ENCODE peak calls at places on chromosomes 2 and 18, in eight cellular contexts. H, E, X, Y, R, Z, O and D are unnamed samples.

GRCh38 chr2:45675130-45675812 is 23.8 kb downstream of the PRKCE start:
- DNase-seq in H (no peak), E (peak), X (no peak), Y (no peak), R (no peak), Z (no peak), O (no peak), D (no peak)

GRCh38 chr18:46158498-46158897 is 54.3 kb downstream of the HAUS1 start:
- DNase-seq in H (no peak), E (no peak), X (no peak), Y (no peak), R (no peak), Z (no peak), O (no peak), D (no peak)

GRCh38 chr2:195451160-195451559 is 205.9 kb upstream of the SLC39A10 start:
- DNase-seq in H (no peak), E (no peak), X (no peak), Y (no peak), R (no peak), Z (no peak), O (no peak), D (no peak)

GRCh38 chr2:225274751-225275150 is 124.8 kb upstream of the NYAP2 start:
- DNase-seq in H (no peak), E (no peak), X (no peak), Y (no peak), R (no peak), Z (no peak), O (peak), D (no peak)

GRCh38 chr2:240467149-240467642 is 31.7 kb downstream of the GPC1 start:
- DNase-seq in H (no peak), E (peak), X (no peak), Y (no peak), R (no peak), Z (peak), O (no peak), D (no peak)

GRCh38 chr2:12046641-12047040 is 300.2 kb downstream of the LPIN1 start:
- DNase-seq in H (no peak), E (no peak), X (peak), Y (no peak), R (no peak), Z (no peak), O (no peak), D (no peak)

GRCh38 chr2:28674062-28674712 is 77.4 kb upstream of the PPP1CB start:
- DNase-seq in H (no peak), E (peak), X (no peak), Y (no peak), R (no peak), Z (no peak), O (no peak), D (no peak)

GRCh38 chr2:207133862-207134519 is 31.8 kb downstream of the KLF7 start:
- DNase-seq in H (no peak), E (no peak), X (peak), Y (peak), R (no peak), Z (peak), O (peak), D (no peak)

GRCh38 chr2:62550466-62550865 is 44.5 kb upstream of the TMEM17 start:
- DNase-seq in H (no peak), E (no peak), X (no peak), Y (no peak), R (no peak), Z (no peak), O (no peak), D (no peak)

GRCh38 chr18:28777756-28778155 is 600.8 kb upstream of the CDH2 start:
- DNase-seq in H (no peak), E (no peak), X (no peak), Y (no peak), R (no peak), Z (no peak), O (no peak), D (no peak)

GRCh38 chr2:240873805-240874714 is 5.4 kb downstream of the AGXT start:
- DNase-seq in H (no peak), E (no peak), X (no peak), Y (peak), R (no peak), Z (no peak), O (no peak), D (no peak)

GRCh38 chr2:28583899-28584553 is 88.2 kb downstream of the PLB1 start:
- DNase-seq in H (peak), E (peak), X (peak), Y (peak), R (peak), Z (peak), O (peak), D (peak)

GRCh38 chr18:42287047-42287446 is 332.0 kb downstream of the PIK3C3 start:
- DNase-seq in H (no peak), E (no peak), X (no peak), Y (no peak), R (no peak), Z (no peak), O (no peak), D (no peak)

GRCh38 chr2:179768765-179769164 is 92.6 kb downstream of the ZNF385B start:
- DNase-seq in H (no peak), E (no peak), X (no peak), Y (no peak), R (no peak), Z (no peak), O (no peak), D (no peak)

GRCh38 chr2:186862869-186863709 is 14.1 kb upstream of the ZSWIM2 start:
- DNase-seq in H (no peak), E (no peak), X (no peak), Y (no peak), R (peak), Z (no peak), O (peak), D (peak)

GRCh38 chr2:110678457-110679336 is 834 bp upstream of the BUB1 start:
- DNase-seq in H (peak), E (peak), X (peak), Y (peak), R (peak), Z (no peak), O (no peak), D (peak)

GRCh38 chr2:196959750-196960392 is 33.4 kb upstream of the PGAP1 start:
- DNase-seq in H (no peak), E (no peak), X (no peak), Y (no peak), R (no peak), Z (no peak), O (no peak), D (no peak)

GRCh38 chr2:215290980-215291599 is 20.8 kb upstream of the ATIC start:
- DNase-seq in H (no peak), E (no peak), X (no peak), Y (no peak), R (peak), Z (no peak), O (no peak), D (no peak)

GRCh38 chr2:221606369-221606768 is 34.3 kb upstream of the EPHA4 start:
- DNase-seq in H (no peak), E (no peak), X (no peak), Y (no peak), R (no peak), Z (no peak), O (no peak), D (no peak)

GRCh38 chr18:9047715-9048114 is 54.8 kb upstream of the NDUFV2 start:
- DNase-seq in H (no peak), E (no peak), X (no peak), Y (no peak), R (no peak), Z (no peak), O (no peak), D (no peak)

GRCh38 chr2:18600255-18600613 is 10.9 kb upstream of the NT5C1B start:
- DNase-seq in H (no peak), E (no peak), X (no peak), Y (no peak), R (no peak), Z (no peak), O (no peak), D (no peak)

GRCh38 chr2:23616630-23617029 is 231.7 kb downstream of the KLHL29 start:
- DNase-seq in H (no peak), E (no peak), X (no peak), Y (peak), R (no peak), Z (no peak), O (no peak), D (no peak)

GRCh38 chr2:19846030-19846429 is 55.8 kb downstream of the TTC32 start:
- DNase-seq in H (peak), E (no peak), X (no peak), Y (no peak), R (no peak), Z (no peak), O (peak), D (no peak)

GRCh38 chr2:20514596-20515269 is 67.9 kb downstream of the RHOB start:
- DNase-seq in H (no peak), E (no peak), X (peak), Y (peak), R (no peak), Z (no peak), O (peak), D (no peak)

GRCh38 chr2:172092716-172093415 is 7.6 kb downstream of the DLX1 start:
- DNase-seq in H (no peak), E (no peak), X (no peak), Y (no peak), R (peak), Z (no peak), O (no peak), D (no peak)

GRCh38 chr2:44776924-44777480 is 164.5 kb upstream of the SIX3 start:
- DNase-seq in H (no peak), E (no peak), X (no peak), Y (no peak), R (no peak), Z (no peak), O (no peak), D (no peak)

GRCh38 chr2:103196834-103197233 is 435.0 kb downstream of the TMEM182 start:
- DNase-seq in H (no peak), E (no peak), X (no peak), Y (no peak), R (no peak), Z (no peak), O (no peak), D (no peak)

GRCh38 chr18:44181951-44182350 is 498.7 kb upstream of the SETBP1 start:
- DNase-seq in H (no peak), E (no peak), X (no peak), Y (no peak), R (no peak), Z (no peak), O (no peak), D (no peak)

GRCh38 chr2:62452701-62453449 is 53.1 kb downstream of the TMEM17 start:
- DNase-seq in H (no peak), E (no peak), X (no peak), Y (no peak), R (no peak), Z (no peak), O (no peak), D (no peak)

GRCh38 chr2:193303464-193303863 is 1108.7 kb upstream of the TMEFF2 start:
- DNase-seq in H (no peak), E (no peak), X (no peak), Y (no peak), R (no peak), Z (no peak), O (no peak), D (no peak)

GRCh38 chr2:241492174-241492565 is 16.2 kb downstream of the STK25 start:
- DNase-seq in H (no peak), E (no peak), X (no peak), Y (no peak), R (no peak), Z (no peak), O (no peak), D (no peak)

GRCh38 chr18:74994502-74995403 is 214.2 kb downstream of the PTGR3 start:
- DNase-seq in H (no peak), E (no peak), X (no peak), Y (no peak), R (no peak), Z (no peak), O (no peak), D (no peak)

GRCh38 chr18:48020337-48021250 is 90.1 kb upstream of the SMAD2 start:
- DNase-seq in H (no peak), E (no peak), X (no peak), Y (no peak), R (no peak), Z (no peak), O (no peak), D (no peak)

GRCh38 chr18:24502621-24503020 is 42.2 kb downstream of the HRH4 start:
- DNase-seq in H (no peak), E (no peak), X (no peak), Y (no peak), R (no peak), Z (no peak), O (no peak), D (no peak)

GRCh38 chr2:183081908-183082307 is 3.4 kb downstream of the DUSP19 start:
- DNase-seq in H (no peak), E (no peak), X (no peak), Y (no peak), R (no peak), Z (no peak), O (no peak), D (peak)

GRCh38 chr2:196601430-196602306 is 37.8 kb upstream of the CCDC150 start:
- DNase-seq in H (no peak), E (peak), X (peak), Y (no peak), R (peak), Z (no peak), O (peak), D (peak)

GRCh38 chr18:77853859-77854258 is 604.2 kb downstream of the GALR1 start:
- DNase-seq in H (no peak), E (no peak), X (no peak), Y (no peak), R (no peak), Z (no peak), O (no peak), D (no peak)

GRCh38 chr2:72983500-72984039 is 66.3 kb downstream of the EMX1 start:
- DNase-seq in H (no peak), E (peak), X (no peak), Y (no peak), R (no peak), Z (no peak), O (no peak), D (no peak)

GRCh38 chr2:120418174-120418787 is 72.3 kb downstream of the INHBB start:
- DNase-seq in H (no peak), E (peak), X (no peak), Y (no peak), R (no peak), Z (no peak), O (no peak), D (no peak)

GRCh38 chr18:63128242-63128967 is 191.2 kb downstream of the BCL2 start:
- DNase-seq in H (no peak), E (no peak), X (no peak), Y (no peak), R (no peak), Z (no peak), O (no peak), D (no peak)
- TF ChIP-seq POLR2A in H (no peak), E (no peak), X (no peak), Y (no peak), R (no peak), Z (no peak), O (no peak), D (no peak)

GRCh38 chr18:49814147-49814499 is 790 bp upstream of the ACAA2 start:
- DNase-seq in H (peak), E (no peak), X (peak), Y (no peak), R (peak), Z (no peak), O (peak), D (peak)

GRCh38 chr18:49813071-49813320 is 337 bp downstream of the ACAA2 start:
- DNase-seq in H (no peak), E (peak), X (no peak), Y (peak), R (peak), Z (no peak), O (peak), D (peak)

GRCh38 chr18:49813321-49814146 is at the start of gene ACAA2:
- DNase-seq in H (peak), E (peak), X (peak), Y (peak), R (peak), Z (peak), O (peak), D (peak)

GRCh38 chr18:49817947-49818346 is 4.6 kb upstream of the ACAA2 start:
- DNase-seq in H (no peak), E (no peak), X (no peak), Y (no peak), R (no peak), Z (no peak), O (no peak), D (no peak)

DNA sequence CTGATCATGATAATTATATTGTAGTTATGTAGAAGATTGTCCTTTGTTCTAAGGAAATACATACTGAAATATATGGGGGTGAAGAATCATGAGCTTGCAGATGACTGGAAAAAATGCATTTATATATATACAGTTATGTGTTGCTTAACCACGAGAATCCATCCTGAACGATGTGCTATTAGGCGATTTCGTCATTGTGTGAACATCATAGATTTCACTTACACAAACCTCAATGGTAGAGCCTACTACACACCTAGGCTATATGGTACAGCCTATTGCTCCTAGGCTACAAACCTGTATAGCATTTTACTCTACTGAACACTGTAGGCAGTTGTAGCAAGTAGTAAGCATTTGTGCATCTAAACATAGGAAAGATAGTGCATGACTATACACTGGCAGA is 2.6 kb upstream of the ACAA2 start:
- DNase-seq in H (no peak), E (no peak), X (no peak), Y (no peak), R (no peak), Z (no peak), O (no peak), D (peak)
- TF ChIP-seq POLR2A in H (no peak), E (no peak), X (no peak), Y (no peak), R (no peak), Z (no peak), O (no peak), D (no peak)

GRCh38 chr2:173903611-173904394 is 61.4 kb downstream of the SP3 start:
- DNase-seq in H (no peak), E (no peak), X (no peak), Y (no peak), R (no peak), Z (no peak), O (no peak), D (peak)
- TF ChIP-seq POLR2A in H (no peak), E (no peak), X (no peak), Y (no peak), R (peak), Z (no peak), O (no peak), D (no peak)

GRCh38 chr2:38068228-38068627 is 7.7 kb downstream of the CYP1B1 start:
- DNase-seq in H (no peak), E (no peak), X (no peak), Y (no peak), R (no peak), Z (no peak), O (no peak), D (no peak)

GRCh38 chr2:38066415-38066814 is 9.5 kb downstream of the CYP1B1 start:
- DNase-seq in H (no peak), E (no peak), X (no peak), Y (no peak), R (no peak), Z (no peak), O (no peak), D (no peak)

GRCh38 chr2:38070438-38070837 is 5.5 kb downstream of the CYP1B1 start:
- DNase-seq in H (no peak), E (no peak), X (no peak), Y (no peak), R (no peak), Z (no peak), O (no peak), D (no peak)

GRCh38 chr2:38064805-38065501 is 11.0 kb downstream of the CYP1B1 start:
- DNase-seq in H (no peak), E (no peak), X (no peak), Y (no peak), R (no peak), Z (no peak), O (peak), D (no peak)

DNA sequence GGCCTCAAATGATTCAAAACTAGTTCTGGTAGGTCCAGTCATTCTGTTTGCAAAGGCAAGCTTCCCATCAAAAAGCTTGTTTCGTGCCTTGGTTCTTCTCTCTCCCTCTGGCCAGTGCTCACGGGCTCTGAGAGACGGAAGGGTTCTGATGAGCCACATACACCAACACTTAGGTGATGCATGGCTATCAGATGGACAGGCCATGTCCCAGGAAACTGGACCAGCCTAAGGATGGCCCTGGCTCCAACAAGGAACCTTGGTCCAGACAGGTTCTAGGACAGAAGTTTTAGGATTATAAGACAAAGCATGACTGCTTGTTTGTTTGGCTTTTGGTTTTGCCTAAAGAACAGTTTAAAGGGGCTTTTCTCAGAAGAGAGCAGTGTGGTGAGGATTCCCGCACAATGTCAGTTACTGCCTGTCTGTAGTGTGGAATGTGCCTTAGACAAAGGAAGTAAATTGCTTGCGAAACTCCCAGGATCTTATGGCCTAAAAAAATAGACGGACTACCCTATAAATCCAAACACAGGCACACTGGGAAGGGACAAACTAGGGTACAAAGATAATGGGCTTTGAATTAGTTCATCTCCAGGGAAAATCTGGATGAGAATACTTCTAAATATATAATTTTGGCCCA is 10.3 kb downstream of the CYP1B1 start:
- DNase-seq in H (no peak), E (no peak), X (no peak), Y (no peak), R (no peak), Z (no peak), O (no peak), D (no peak)
- TF ChIP-seq POLR2A in H (no peak), E (no peak), X (no peak), Y (no peak), R (no peak), Z (no peak), O (no peak), D (no peak)

GRCh38 chr2:112053917-112054846 is 887 bp upstream of the TMEM87B start:
- DNase-seq in H (peak), E (peak), X (peak), Y (peak), R (peak), Z (peak), O (peak), D (peak)

GRCh38 chr2:112056626-112056987 is 1.5 kb downstream of the TMEM87B start:
- DNase-seq in H (no peak), E (no peak), X (no peak), Y (no peak), R (no peak), Z (no peak), O (no peak), D (no peak)

GRCh38 chr2:112059671-112060070 is 4.6 kb downstream of the TMEM87B start:
- DNase-seq in H (no peak), E (no peak), X (no peak), Y (no peak), R (no peak), Z (no peak), O (no peak), D (no peak)

GRCh38 chr2:112055110-112055832 is at the start of gene TMEM87B:
- DNase-seq in H (peak), E (peak), X (peak), Y (peak), R (peak), Z (peak), O (peak), D (peak)

GRCh38 chr2:112055833-112056625 is 960 bp downstream of the TMEM87B start:
- DNase-seq in H (peak), E (peak), X (peak), Y (peak), R (peak), Z (no peak), O (peak), D (peak)
- TF ChIP-seq POLR2A in H (no peak), E (no peak), X (no peak), Y (no peak), R (peak), Z (no peak), O (no peak), D (no peak)

GRCh38 chr2:233081731-233082221 is 21.6 kb downstream of the INPP5D start:
- DNase-seq in H (no peak), E (no peak), X (no peak), Y (no peak), R (no peak), Z (no peak), O (no peak), D (no peak)
- TF ChIP-seq POLR2A in H (no peak), E (no peak), X (no peak), Y (no peak), R (no peak), Z (no peak), O (no peak), D (no peak)

DNA sequence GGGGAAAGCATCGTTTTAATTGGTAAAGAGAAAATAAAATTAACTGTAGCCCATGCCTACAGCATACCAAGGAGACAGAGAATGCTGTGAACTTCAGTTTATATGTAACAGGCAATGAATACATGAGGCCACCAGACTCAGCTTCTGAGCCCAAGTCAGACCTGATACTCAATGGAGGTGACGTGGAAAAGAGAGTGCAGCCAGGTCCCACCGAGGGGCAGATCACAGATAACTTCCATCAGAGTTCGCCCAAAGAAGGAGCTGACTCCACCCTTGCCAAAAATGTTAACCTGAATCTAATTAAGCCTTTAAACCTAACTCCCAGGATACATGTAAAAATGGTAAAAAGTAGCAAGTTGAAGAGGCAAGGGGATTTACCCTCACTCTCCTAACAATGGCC is 52.2 kb upstream of the PROKR1 start:
- DNase-seq in H (no peak), E (no peak), X (no peak), Y (no peak), R (no peak), Z (no peak), O (no peak), D (no peak)
- TF ChIP-seq POLR2A in H (no peak), E (no peak), X (no peak), Y (no peak), R (no peak), Z (no peak), O (no peak), D (no peak)